ENCODE peak calls at places on chromosomes 16 and 17, in eight cellular contexts. W is body of pancreas, B is mucosa of descending colon, N is BE2C, D is omental fat pad, S is H9, H is GM10248, R is fibroblast of lung. F is an unnamed sample.

GRCh38 chr17:4142107-4142900 is 526 bp downstream of the ZZEF1 start:
- DNase-seq in W (peak; percentile 56), B (peak; percentile 74), N (peak; percentile 20), D (no peak), S (no peak), H (peak; percentile 45), R (peak; percentile 5), F (peak; percentile 42)

GRCh38 chr16:68826652-68827051 is 16.7 kb upstream of the TANGO6 start:
- DNase-seq in W (no peak), B (no peak), N (no peak), D (no peak), S (no peak), H (no peak), R (no peak), F (no peak)

GRCh38 chr17:61398721-61399130 is 917 bp upstream of the TBX2 start:
- DNase-seq in W (no peak), B (no peak), N (no peak), D (no peak), S (no peak), H (no peak), R (peak; percentile 44), F (peak; percentile 60)

GRCh38 chr17:35087731-35088646 is 24.5 kb upstream of the RFFL start:
- DNase-seq in W (peak; percentile 51), B (peak; percentile 73), N (peak; percentile 42), D (no peak), S (no peak), H (no peak), R (peak; percentile 52), F (peak; percentile 21)

GRCh38 chr16:1612320-1613111 is at the start of gene CRAMP1:
- DNase-seq in W (peak; percentile 39), B (peak; percentile 54), N (peak; percentile 28), D (no peak), S (no peak), H (no peak), R (no peak), F (peak; percentile 50)

GRCh38 chr17:15039366-15039765 is 225.8 kb downstream of the PMP22 start:
- DNase-seq in W (no peak), B (no peak), N (no peak), D (no peak), S (no peak), H (no peak), R (no peak), F (no peak)

GRCh38 chr16:1494711-1495110 is 1.6 kb downstream of the TELO2 start:
- DNase-seq in W (no peak), B (no peak), N (no peak), D (no peak), S (no peak), H (no peak), R (peak; percentile 6), F (no peak)

GRCh38 chr17:30600830-30601494 is 123.8 kb downstream of the GOSR1 start:
- DNase-seq in W (peak; percentile 21), B (no peak), N (no peak), D (no peak), S (no peak), H (peak; percentile 40), R (peak; percentile 22), F (peak; percentile 51)

GRCh38 chr17:58755577-58756245 is at the start of gene PPM1E:
- DNase-seq in W (peak; percentile 34), B (peak; percentile 51), N (peak; percentile 94), D (no peak), S (peak; percentile 96), H (peak; percentile 82), R (peak; percentile 44), F (peak; percentile 90)

GRCh38 chr17:72850410-72850809 is 242.1 kb downstream of the SLC39A11 start:
- DNase-seq in W (no peak), B (no peak), N (no peak), D (no peak), S (no peak), H (no peak), R (peak; percentile 53), F (no peak)

GRCh38 chr16:35176449-35176848 is 1717.0 kb downstream of the TP53TG3F start:
- DNase-seq in W (no peak), B (no peak), N (no peak), D (no peak), S (no peak), H (no peak), R (no peak), F (no peak)

GRCh38 chr17:35588196-35588920 is 1.2 kb downstream of the AP2B1 start:
- DNase-seq in W (no peak), B (no peak), N (no peak), D (no peak), S (no peak), H (peak; percentile 36), R (peak; percentile 36), F (no peak)

GRCh38 chr16:27402964-27403600 is 1.1 kb downstream of the IL21R start:
- DNase-seq in W (no peak), B (no peak), N (no peak), D (no peak), S (no peak), H (peak; percentile 53), R (no peak), F (no peak)

GRCh38 chr16:14308357-14308723 is 237.2 kb downstream of the MRTFB start:
- DNase-seq in W (no peak), B (no peak), N (no peak), D (no peak), S (no peak), H (no peak), R (no peak), F (no peak)

GRCh38 chr17:63809970-63810369 is 17.3 kb upstream of the PSMC5 start:
- DNase-seq in W (no peak), B (no peak), N (no peak), D (no peak), S (no peak), H (no peak), R (no peak), F (no peak)

GRCh38 chr16:89905511-89906140 is 13.0 kb upstream of the MC1R start:
- DNase-seq in W (no peak), B (no peak), N (peak; percentile 90), D (no peak), S (no peak), H (no peak), R (no peak), F (no peak)

GRCh38 chr17:49223517-49224197 is 6.9 kb downstream of the PHOSPHO1 start:
- DNase-seq in W (peak; percentile 52), B (peak; percentile 84), N (peak; percentile 62), D (peak; percentile 46), S (peak; percentile 90), H (peak; percentile 69), R (no peak), F (peak; percentile 81)

GRCh38 chr17:80826955-80827645 is 164.5 kb upstream of the CHMP6 start:
- DNase-seq in W (no peak), B (no peak), N (peak; percentile 87), D (peak; percentile 41), S (peak; percentile 71), H (no peak), R (peak; percentile 98), F (no peak)

GRCh38 chr16:78365376-78365775 is 265.9 kb downstream of the WWOX start:
- DNase-seq in W (no peak), B (no peak), N (no peak), D (no peak), S (no peak), H (no peak), R (no peak), F (no peak)

GRCh38 chr17:65163990-65164495 is 26.9 kb downstream of the RGS9 start:
- DNase-seq in W (no peak), B (no peak), N (peak; percentile 15), D (no peak), S (peak; percentile 47), H (peak; percentile 65), R (peak; percentile 74), F (peak; percentile 53)

GRCh38 chr17:77948690-77949114 is 9.8 kb upstream of the TNRC6C start:
- DNase-seq in W (no peak), B (no peak), N (peak; percentile 54), D (no peak), S (peak; percentile 70), H (no peak), R (peak; percentile 51), F (no peak)

GRCh38 chr17:34464812-34465211 is 101.8 kb upstream of the CCL1 start:
- DNase-seq in W (no peak), B (no peak), N (no peak), D (no peak), S (no peak), H (no peak), R (no peak), F (no peak)

GRCh38 chr16:21167929-21168602 is 9.6 kb downstream of the LDAF1 start:
- DNase-seq in W (no peak), B (no peak), N (no peak), D (no peak), S (no peak), H (no peak), R (no peak), F (no peak)
- TF ChIP-seq CTCF in W (no peak), B (no peak), N (no peak), D (no peak), S (no peak), H (no peak), R (no peak), F (no peak)

GRCh38 chr17:42980274-42980765 is at the start of gene RUNDC1:
- DNase-seq in W (peak; percentile 94), B (peak; percentile 98), N (peak; percentile 96), D (peak; percentile 86), S (peak; percentile 95), H (peak; percentile 95), R (peak; percentile 78), F (peak; percentile 97)

GRCh38 chr17:42979511-42980273 is at the start of gene PTGES3L:
- DNase-seq in W (peak; percentile 30), B (peak; percentile 73), N (peak; percentile 89), D (no peak), S (peak; percentile 84), H (peak; percentile 78), R (peak; percentile 26), F (peak; percentile 84)

GRCh38 chr17:42984486-42984885 is 4.1 kb downstream of the RUNDC1 start:
- DNase-seq in W (no peak), B (no peak), N (no peak), D (no peak), S (no peak), H (no peak), R (no peak), F (no peak)

GRCh38 chr17:42982266-42982665 is 1.9 kb downstream of the RUNDC1 start:
- DNase-seq in W (no peak), B (no peak), N (no peak), D (no peak), S (no peak), H (no peak), R (no peak), F (no peak)

GRCh38 chr17:42980766-42981397 is 517 bp downstream of the RUNDC1 start:
- DNase-seq in W (peak; percentile 48), B (peak; percentile 78), N (peak; percentile 42), D (no peak), S (peak; percentile 71), H (peak; percentile 78), R (peak; percentile 39), F (peak; percentile 81)
- TF ChIP-seq CTCF in W (no peak), B (no peak), N (no peak), D (no peak), S (peak; percentile 34), H (peak; percentile 32), R (no peak), F (no peak)

GRCh38 chr16:76653390-76654026 is 376.3 kb downstream of the CNTNAP4 start:
- DNase-seq in W (no peak), B (no peak), N (peak; percentile 59), D (no peak), S (peak; percentile 41), H (peak; percentile 27), R (peak; percentile 60), F (peak; percentile 33)
- TF ChIP-seq CTCF in W (peak; percentile 39), B (no peak), N (peak; percentile 89), D (no peak), S (peak; percentile 80), H (peak; percentile 60), R (peak; percentile 72), F (peak; percentile 37)

GRCh38 chr16:8872967-8873865 is 4.4 kb upstream of the CARHSP1 start:
- DNase-seq in W (no peak), B (no peak), N (no peak), D (no peak), S (no peak), H (no peak), R (no peak), F (no peak)
- TF ChIP-seq CTCF in W (no peak), B (no peak), N (peak; percentile 19), D (no peak), S (peak; percentile 32), H (no peak), R (peak; percentile 15), F (no peak)

F was measured in GM20000.